ENCODE peak calls at places on chromosomes 5 and 9, in seven cellular contexts. One of them, this sample, is unnamed.

GRCh38 chr9:82957526-82958379 is 105.2 kb downstream of the RASEF start:
- DNase-seq in lung: no peak
- DNase-seq in AG04450: no peak
- DNase-seq in GM06990: no peak
- DNase-seq in fibroblast of mammary gland: no peak
- DNase-seq in GM12865: no peak
- DNase-seq in IMR-90: no peak
- DNase-seq in this sample: no peak

GRCh38 chr9:71363286-71363961 is 242.0 kb upstream of the TRPM3 start:
- DNase-seq in lung: no peak
- DNase-seq in AG04450: no peak
- DNase-seq in fibroblast of mammary gland: peak
- DNase-seq in IMR-90: no peak
- DNase-seq in GM06990: no peak
- DNase-seq in GM12865: no peak
- DNase-seq in this sample: no peak

GRCh38 chr5:137888875-137889759 is at the start of gene PKD2L2:
- DNase-seq in lung: peak
- DNase-seq in GM12865: peak
- DNase-seq in GM06990: peak
- DNase-seq in fibroblast of mammary gland: peak
- DNase-seq in AG04450: peak
- DNase-seq in IMR-90: peak
- DNase-seq in this sample: no peak

GRCh38 chr9:15308511-15308910 is 1.5 kb upstream of the TTC39B start:
- DNase-seq in AG04450: peak
- DNase-seq in fibroblast of mammary gland: peak
- DNase-seq in GM06990: no peak
- DNase-seq in IMR-90: peak
- DNase-seq in GM12865: no peak
- DNase-seq in lung: no peak
- DNase-seq in this sample: peak

GRCh38 chr5:6350277-6351090 is 27.9 kb downstream of the MED10 start:
- DNase-seq in GM12865: no peak
- DNase-seq in AG04450: no peak
- DNase-seq in GM06990: no peak
- DNase-seq in IMR-90: no peak
- DNase-seq in lung: no peak
- DNase-seq in fibroblast of mammary gland: no peak
- DNase-seq in this sample: no peak

GRCh38 chr9:19431361-19432171 is 22.8 kb downstream of the ACER2 start:
- DNase-seq in lung: no peak
- DNase-seq in GM12865: no peak
- DNase-seq in GM06990: no peak
- DNase-seq in IMR-90: no peak
- DNase-seq in fibroblast of mammary gland: peak
- DNase-seq in AG04450: no peak
- DNase-seq in this sample: no peak

GRCh38 chr5:134851307-134851923 is 5.6 kb downstream of the C5orf24 start:
- DNase-seq in IMR-90: peak
- DNase-seq in GM06990: no peak
- DNase-seq in lung: no peak
- DNase-seq in AG04450: no peak
- DNase-seq in GM12865: peak
- DNase-seq in fibroblast of mammary gland: peak
- DNase-seq in this sample: peak

GRCh38 chr5:157308826-157309465 is 43.0 kb downstream of the CYFIP2 start:
- DNase-seq in fibroblast of mammary gland: peak
- DNase-seq in IMR-90: no peak
- DNase-seq in GM12865: peak
- DNase-seq in AG04450: no peak
- DNase-seq in lung: no peak
- DNase-seq in GM06990: no peak
- DNase-seq in this sample: peak

GRCh38 chr5:55582256-55582655 is 47.5 kb upstream of the PLPP1 start:
- DNase-seq in AG04450: no peak
- DNase-seq in fibroblast of mammary gland: no peak
- DNase-seq in lung: no peak
- DNase-seq in GM06990: peak
- DNase-seq in GM12865: peak
- DNase-seq in IMR-90: no peak
- DNase-seq in this sample: no peak

GRCh38 chr5:129377504-129377903 is 82.6 kb upstream of the ADAMTS19 start:
- DNase-seq in GM06990: no peak
- DNase-seq in fibroblast of mammary gland: no peak
- DNase-seq in lung: no peak
- DNase-seq in IMR-90: no peak
- DNase-seq in GM12865: peak
- DNase-seq in AG04450: no peak
- DNase-seq in this sample: peak

GRCh38 chr9:109001275-109001676 is 12.0 kb downstream of the CTNNAL1 start:
- DNase-seq in fibroblast of mammary gland: peak
- DNase-seq in AG04450: no peak
- DNase-seq in IMR-90: peak
- DNase-seq in lung: no peak
- DNase-seq in GM06990: no peak
- DNase-seq in GM12865: no peak
- DNase-seq in this sample: peak

GRCh38 chr9:13934411-13934810 is 379.5 kb downstream of the NFIB start:
- DNase-seq in AG04450: no peak
- DNase-seq in IMR-90: no peak
- DNase-seq in fibroblast of mammary gland: no peak
- DNase-seq in lung: no peak
- DNase-seq in GM06990: no peak
- DNase-seq in GM12865: no peak
- DNase-seq in this sample: no peak

GRCh38 chr9:120714846-120715231 is 569 bp upstream of the MEGF9 start:
- DNase-seq in GM06990: no peak
- DNase-seq in IMR-90: no peak
- DNase-seq in GM12865: no peak
- DNase-seq in lung: no peak
- DNase-seq in fibroblast of mammary gland: no peak
- DNase-seq in AG04450: no peak
- DNase-seq in this sample: no peak

GRCh38 chr9:120712539-120713031 is 1.7 kb downstream of the MEGF9 start:
- DNase-seq in lung: no peak
- DNase-seq in fibroblast of mammary gland: no peak
- DNase-seq in AG04450: no peak
- DNase-seq in GM12865: no peak
- DNase-seq in GM06990: no peak
- DNase-seq in IMR-90: no peak
- DNase-seq in this sample: no peak

GRCh38 chr9:120711841-120712538 is 2.3 kb downstream of the MEGF9 start:
- DNase-seq in fibroblast of mammary gland: peak
- DNase-seq in GM12865: peak
- DNase-seq in AG04450: no peak
- DNase-seq in IMR-90: no peak
- DNase-seq in GM06990: no peak
- DNase-seq in lung: no peak
- DNase-seq in this sample: peak

GRCh38 chr9:120714088-120714845 is at the start of gene MEGF9:
- DNase-seq in AG04450: peak
- DNase-seq in lung: peak
- DNase-seq in GM12865: peak
- DNase-seq in GM06990: peak
- DNase-seq in IMR-90: peak
- DNase-seq in fibroblast of mammary gland: peak
- DNase-seq in this sample: peak

GRCh38 chr9:120713257-120714087 is 798 bp downstream of the MEGF9 start:
- DNase-seq in lung: no peak
- DNase-seq in GM06990: no peak
- DNase-seq in GM12865: no peak
- DNase-seq in AG04450: no peak
- DNase-seq in IMR-90: no peak
- DNase-seq in fibroblast of mammary gland: no peak
- DNase-seq in this sample: peak
- TF ChIP-seq CTCF in lung: no peak
- TF ChIP-seq CTCF in GM06990: no peak
- TF ChIP-seq CTCF in GM12865: no peak
- TF ChIP-seq CTCF in AG04450: no peak
- TF ChIP-seq CTCF in IMR-90: no peak
- TF ChIP-seq CTCF in fibroblast of mammary gland: no peak
- TF ChIP-seq CTCF in this sample: no peak

DNA sequence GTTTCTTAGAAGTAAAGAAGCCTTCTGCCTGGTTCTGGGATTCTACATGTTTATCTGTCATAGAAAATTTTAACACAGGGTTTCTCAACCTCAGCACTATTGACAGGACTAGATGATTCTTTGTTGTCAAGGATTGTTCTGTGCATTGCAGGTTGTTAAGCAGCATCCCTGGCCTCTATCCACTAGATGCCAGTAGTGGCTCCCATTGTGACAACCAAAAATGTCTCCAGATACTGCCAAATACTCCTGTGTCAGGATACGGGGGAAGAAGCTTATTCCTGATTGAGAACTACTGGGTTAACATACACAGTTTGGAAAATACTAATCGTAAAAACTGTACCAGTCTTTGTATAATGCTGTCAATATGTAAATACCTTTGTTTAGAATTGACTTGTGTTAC is 167.1 kb downstream of the NIPBL start:
- DNase-seq in AG04450: no peak
- DNase-seq in fibroblast of mammary gland: no peak
- DNase-seq in GM06990: no peak
- DNase-seq in GM12865: peak
- DNase-seq in lung: no peak
- DNase-seq in IMR-90: no peak
- DNase-seq in this sample: peak
- TF ChIP-seq CTCF in AG04450: no peak
- TF ChIP-seq CTCF in fibroblast of mammary gland: no peak
- TF ChIP-seq CTCF in GM06990: peak
- TF ChIP-seq CTCF in GM12865: peak
- TF ChIP-seq CTCF in lung: no peak
- TF ChIP-seq CTCF in IMR-90: no peak
- TF ChIP-seq CTCF in this sample: no peak

DNA sequence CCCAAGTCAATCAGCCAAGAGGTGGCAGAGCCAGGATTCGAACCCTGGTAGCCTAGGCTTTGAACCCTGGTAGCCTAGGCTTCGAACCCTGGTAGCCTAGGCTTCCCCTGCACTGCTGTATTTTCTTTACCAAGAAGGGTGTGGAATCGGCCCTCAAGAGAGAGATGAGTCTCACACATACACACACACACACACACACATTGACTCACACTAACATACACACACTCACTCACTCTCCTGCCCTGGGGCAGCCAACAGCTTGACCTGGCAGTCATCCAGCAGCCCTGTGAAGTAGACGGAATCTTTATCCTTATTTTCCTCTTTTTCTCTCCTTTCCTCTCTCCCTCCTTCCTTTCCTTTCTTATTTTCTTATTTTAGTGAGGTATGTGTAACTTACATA is 55.4 kb upstream of the RPL26L1 start:
- DNase-seq in AG04450: peak
- DNase-seq in IMR-90: peak
- DNase-seq in GM12865: no peak
- DNase-seq in lung: no peak
- DNase-seq in fibroblast of mammary gland: peak
- DNase-seq in GM06990: no peak
- DNase-seq in this sample: peak
- TF ChIP-seq CTCF in AG04450: no peak
- TF ChIP-seq CTCF in IMR-90: no peak
- TF ChIP-seq CTCF in GM12865: no peak
- TF ChIP-seq CTCF in lung: no peak
- TF ChIP-seq CTCF in fibroblast of mammary gland: no peak
- TF ChIP-seq CTCF in GM06990: no peak
- TF ChIP-seq CTCF in this sample: no peak

DNA sequence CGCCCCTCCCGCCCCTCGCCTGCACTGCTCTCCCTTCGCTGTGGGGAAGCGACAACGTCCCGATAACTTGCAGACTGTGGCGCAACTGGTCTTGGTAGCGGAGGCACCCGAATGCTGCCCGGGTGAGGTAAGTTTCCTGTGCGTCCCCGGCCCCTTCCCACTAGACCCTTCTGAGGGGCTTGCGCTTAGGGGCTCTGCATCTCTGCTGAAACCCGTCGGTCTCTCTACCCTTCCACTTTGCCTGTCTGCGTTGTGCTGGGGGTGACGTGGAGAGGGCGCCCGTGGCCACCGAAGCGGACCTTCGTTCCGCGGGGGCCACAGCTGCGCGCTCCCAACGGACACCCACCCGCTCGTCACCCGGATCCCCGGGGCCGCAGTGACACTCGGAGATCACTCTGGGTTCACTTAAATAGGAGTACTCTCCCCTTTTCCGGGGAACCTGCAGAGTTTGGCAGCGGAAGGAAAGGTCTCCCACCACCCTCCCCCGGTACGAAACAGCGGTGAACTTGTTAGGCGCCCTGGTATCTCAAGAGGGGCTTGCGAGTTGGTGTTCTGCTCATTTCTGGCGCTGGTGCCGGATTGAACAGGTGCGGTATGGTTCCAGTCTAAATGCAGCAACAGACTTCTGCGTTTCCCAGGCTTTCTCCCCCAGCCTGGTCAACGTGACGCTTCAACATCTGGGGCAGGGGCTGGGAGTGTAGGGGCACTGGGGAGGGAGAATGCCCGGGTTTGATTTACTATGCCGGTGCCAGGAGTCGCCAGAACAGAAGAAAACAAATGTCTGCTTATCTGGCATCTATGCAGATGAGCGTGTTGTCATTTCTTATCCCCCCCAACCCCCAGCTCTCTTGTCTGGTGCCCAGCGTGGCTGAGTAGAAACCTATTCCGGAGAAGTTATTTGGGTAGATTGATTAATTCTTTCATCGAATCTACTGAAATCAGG is 867 bp downstream of the PIP5K1B start:
- DNase-seq in AG04450: no peak
- DNase-seq in lung: no peak
- DNase-seq in fibroblast of mammary gland: no peak
- DNase-seq in GM12865: peak
- DNase-seq in IMR-90: no peak
- DNase-seq in GM06990: peak
- DNase-seq in this sample: no peak
- TF ChIP-seq CTCF in AG04450: no peak
- TF ChIP-seq CTCF in lung: no peak
- TF ChIP-seq CTCF in fibroblast of mammary gland: no peak
- TF ChIP-seq CTCF in GM12865: no peak
- TF ChIP-seq CTCF in IMR-90: no peak
- TF ChIP-seq CTCF in GM06990: peak
- TF ChIP-seq CTCF in this sample: no peak

GRCh38 chr9:12697719-12698118 is 4.5 kb downstream of the TYRP1 start:
- DNase-seq in GM06990: no peak
- DNase-seq in IMR-90: no peak
- DNase-seq in GM12865: no peak
- DNase-seq in AG04450: no peak
- DNase-seq in lung: no peak
- DNase-seq in fibroblast of mammary gland: no peak
- DNase-seq in this sample: peak

GRCh38 chr9:12698293-12698692 is 5.1 kb downstream of the TYRP1 start:
- DNase-seq in fibroblast of mammary gland: peak
- DNase-seq in GM12865: no peak
- DNase-seq in lung: no peak
- DNase-seq in GM06990: no peak
- DNase-seq in AG04450: no peak
- DNase-seq in IMR-90: peak
- DNase-seq in this sample: peak

GRCh38 chr9:12696931-12697622 is 3.9 kb downstream of the TYRP1 start:
- DNase-seq in GM12865: no peak
- DNase-seq in IMR-90: no peak
- DNase-seq in fibroblast of mammary gland: peak
- DNase-seq in GM06990: no peak
- DNase-seq in lung: no peak
- DNase-seq in AG04450: no peak
- DNase-seq in this sample: no peak

GRCh38 chr9:12699529-12699928 is 6.3 kb downstream of the TYRP1 start:
- DNase-seq in IMR-90: peak
- DNase-seq in GM12865: no peak
- DNase-seq in GM06990: no peak
- DNase-seq in fibroblast of mammary gland: peak
- DNase-seq in AG04450: no peak
- DNase-seq in lung: no peak
- DNase-seq in this sample: peak

GRCh38 chr9:12698986-12699385 is 5.8 kb downstream of the TYRP1 start:
- DNase-seq in IMR-90: no peak
- DNase-seq in GM12865: no peak
- DNase-seq in lung: no peak
- DNase-seq in fibroblast of mammary gland: no peak
- DNase-seq in AG04450: no peak
- DNase-seq in GM06990: no peak
- DNase-seq in this sample: no peak
- TF ChIP-seq CTCF in IMR-90: peak
- TF ChIP-seq CTCF in GM12865: no peak
- TF ChIP-seq CTCF in lung: no peak
- TF ChIP-seq CTCF in fibroblast of mammary gland: peak
- TF ChIP-seq CTCF in AG04450: peak
- TF ChIP-seq CTCF in GM06990: no peak
- TF ChIP-seq CTCF in this sample: no peak